ENCODE peak calls at places on chromosome 7, in nine cellular contexts. One of them, this sample, is unnamed.

GRCh38 chr7:4681218-4681851 is 760 bp upstream of the FOXK1 start:
- DNase-seq in IMR-90: no peak
- DNase-seq in heart right ventricle: no peak
- DNase-seq in AG04450: no peak
- DNase-seq in A549: no peak
- DNase-seq in AG10803: no peak
- DNase-seq in left ventricle myocardium inferior: no peak
- DNase-seq in GM20000: no peak
- DNase-seq in PC-3: no peak
- DNase-seq in this sample: no peak

GRCh38 chr7:3463696-3464095 is 162.6 kb downstream of the SDK1 start:
- DNase-seq in IMR-90: no peak
- DNase-seq in heart right ventricle: no peak
- DNase-seq in AG04450: no peak
- DNase-seq in A549: no peak
- DNase-seq in AG10803: no peak
- DNase-seq in left ventricle myocardium inferior: no peak
- DNase-seq in GM20000: no peak
- DNase-seq in PC-3: no peak
- DNase-seq in this sample: no peak

GRCh38 chr7:157284229-157285014 is 52.4 kb upstream of the DNAJB6 start:
- DNase-seq in IMR-90: no peak
- DNase-seq in heart right ventricle: no peak
- DNase-seq in AG04450: no peak
- DNase-seq in A549: no peak
- DNase-seq in AG10803: no peak
- DNase-seq in left ventricle myocardium inferior: no peak
- DNase-seq in GM20000: no peak
- DNase-seq in PC-3: no peak
- DNase-seq in this sample: no peak

GRCh38 chr7:147015999-147016398 is 899.4 kb downstream of the CNTNAP2 start:
- DNase-seq in IMR-90: no peak
- DNase-seq in heart right ventricle: no peak
- DNase-seq in AG04450: no peak
- DNase-seq in A549: no peak
- DNase-seq in AG10803: no peak
- DNase-seq in left ventricle myocardium inferior: no peak
- DNase-seq in GM20000: no peak
- DNase-seq in PC-3: no peak
- DNase-seq in this sample: no peak

GRCh38 chr7:40219917-40220316 is 85.1 kb downstream of the SUGCT start:
- DNase-seq in IMR-90: peak; percentile 71
- DNase-seq in heart right ventricle: no peak
- DNase-seq in AG04450: no peak
- DNase-seq in A549: no peak
- DNase-seq in AG10803: peak; percentile 76
- DNase-seq in left ventricle myocardium inferior: no peak
- DNase-seq in GM20000: no peak
- DNase-seq in PC-3: peak; percentile 36
- DNase-seq in this sample: peak; percentile 31

GRCh38 chr7:44275829-44276570 is 49.4 kb downstream of the CAMK2B start:
- DNase-seq in IMR-90: no peak
- DNase-seq in heart right ventricle: no peak
- DNase-seq in AG04450: no peak
- DNase-seq in A549: no peak
- DNase-seq in AG10803: no peak
- DNase-seq in left ventricle myocardium inferior: peak; percentile 7
- DNase-seq in GM20000: no peak
- DNase-seq in PC-3: no peak
- DNase-seq in this sample: no peak

GRCh38 chr7:47787249-47788069 is 160.8 kb downstream of the PKD1L1 start:
- DNase-seq in IMR-90: peak; percentile 54
- DNase-seq in heart right ventricle: no peak
- DNase-seq in AG04450: no peak
- DNase-seq in A549: no peak
- DNase-seq in AG10803: no peak
- DNase-seq in left ventricle myocardium inferior: no peak
- DNase-seq in GM20000: no peak
- DNase-seq in PC-3: no peak
- DNase-seq in this sample: no peak

GRCh38 chr7:80858141-80858903 is 60.5 kb downstream of the SEMA3C start:
- DNase-seq in IMR-90: peak; percentile 74
- DNase-seq in heart right ventricle: no peak
- DNase-seq in AG04450: peak; percentile 29
- DNase-seq in A549: no peak
- DNase-seq in AG10803: peak; percentile 27
- DNase-seq in left ventricle myocardium inferior: no peak
- DNase-seq in GM20000: peak; percentile 7
- DNase-seq in PC-3: peak; percentile 35
- DNase-seq in this sample: peak; percentile 36

GRCh38 chr7:327991-328702 is 38.2 kb downstream of the FOXL3 start:
- DNase-seq in IMR-90: no peak
- DNase-seq in heart right ventricle: no peak
- DNase-seq in AG04450: no peak
- DNase-seq in A549: no peak
- DNase-seq in AG10803: no peak
- DNase-seq in left ventricle myocardium inferior: no peak
- DNase-seq in GM20000: no peak
- DNase-seq in PC-3: no peak
- DNase-seq in this sample: no peak

GRCh38 chr7:37363536-37364172 is 85.0 kb downstream of the ELMO1 start:
- DNase-seq in IMR-90: no peak
- DNase-seq in heart right ventricle: no peak
- DNase-seq in AG04450: no peak
- DNase-seq in A549: no peak
- DNase-seq in AG10803: no peak
- DNase-seq in left ventricle myocardium inferior: no peak
- DNase-seq in GM20000: no peak
- DNase-seq in PC-3: no peak
- DNase-seq in this sample: no peak

DNA sequence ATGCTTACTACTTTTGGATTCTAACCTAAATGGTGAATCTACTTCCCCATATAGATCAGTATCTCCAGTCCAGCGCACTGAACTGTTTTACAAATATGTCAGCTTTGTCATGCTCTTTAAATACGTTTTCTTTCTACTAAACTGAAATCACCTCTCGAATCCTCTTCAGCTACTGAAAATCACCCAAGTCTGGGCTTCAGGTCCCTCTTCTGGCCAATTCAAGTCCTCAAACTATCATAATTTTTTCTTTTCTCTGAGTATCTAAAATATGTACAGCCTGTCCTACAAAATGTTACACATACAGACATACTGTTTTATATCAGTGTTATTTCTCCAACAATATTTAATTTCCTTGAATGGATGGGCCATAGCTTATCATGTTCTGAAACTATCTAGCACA is 84.2 kb downstream of the CACNA2D1 start:
- DNase-seq in IMR-90: no peak
- DNase-seq in heart right ventricle: no peak
- DNase-seq in AG04450: no peak
- DNase-seq in A549: no peak
- DNase-seq in AG10803: no peak
- DNase-seq in left ventricle myocardium inferior: no peak
- DNase-seq in GM20000: no peak
- DNase-seq in PC-3: no peak
- DNase-seq in this sample: no peak
- TF ChIP-seq CTCF in IMR-90: no peak
- TF ChIP-seq CTCF in heart right ventricle: peak; percentile 20
- TF ChIP-seq CTCF in AG04450: no peak
- TF ChIP-seq CTCF in A549: no peak
- TF ChIP-seq CTCF in AG10803: no peak
- TF ChIP-seq CTCF in left ventricle myocardium inferior: no peak
- TF ChIP-seq CTCF in GM20000: no peak
- TF ChIP-seq CTCF in PC-3: peak; percentile 13
- TF ChIP-seq CTCF in this sample: no peak

GRCh38 chr7:45582136-45582742 is 8.1 kb downstream of the ADCY1 start:
- DNase-seq in IMR-90: no peak
- DNase-seq in heart right ventricle: no peak
- DNase-seq in AG04450: no peak
- DNase-seq in A549: no peak
- DNase-seq in AG10803: no peak
- DNase-seq in left ventricle myocardium inferior: no peak
- DNase-seq in GM20000: no peak
- DNase-seq in PC-3: no peak
- DNase-seq in this sample: no peak

GRCh38 chr7:45579386-45579785 is 5.2 kb downstream of the ADCY1 start:
- DNase-seq in IMR-90: no peak
- DNase-seq in heart right ventricle: no peak
- DNase-seq in AG04450: no peak
- DNase-seq in A549: no peak
- DNase-seq in AG10803: no peak
- DNase-seq in left ventricle myocardium inferior: no peak
- DNase-seq in GM20000: no peak
- DNase-seq in PC-3: no peak
- DNase-seq in this sample: no peak

GRCh38 chr7:45581271-45581780 is 7.2 kb downstream of the ADCY1 start:
- DNase-seq in IMR-90: no peak
- DNase-seq in heart right ventricle: no peak
- DNase-seq in AG04450: no peak
- DNase-seq in A549: no peak
- DNase-seq in AG10803: no peak
- DNase-seq in left ventricle myocardium inferior: no peak
- DNase-seq in GM20000: no peak
- DNase-seq in PC-3: no peak
- DNase-seq in this sample: no peak

GRCh38 chr7:45578467-45578866 is 4.3 kb downstream of the ADCY1 start:
- DNase-seq in IMR-90: no peak
- DNase-seq in heart right ventricle: no peak
- DNase-seq in AG04450: no peak
- DNase-seq in A549: no peak
- DNase-seq in AG10803: no peak
- DNase-seq in left ventricle myocardium inferior: no peak
- DNase-seq in GM20000: no peak
- DNase-seq in PC-3: no peak
- DNase-seq in this sample: no peak

GRCh38 chr7:45580053-45580872 is 6.1 kb downstream of the ADCY1 start:
- DNase-seq in IMR-90: no peak
- DNase-seq in heart right ventricle: no peak
- DNase-seq in AG04450: no peak
- DNase-seq in A549: no peak
- DNase-seq in AG10803: no peak
- DNase-seq in left ventricle myocardium inferior: peak; percentile 32
- DNase-seq in GM20000: no peak
- DNase-seq in PC-3: no peak
- DNase-seq in this sample: no peak
- TF ChIP-seq CTCF in IMR-90: peak; percentile 15
- TF ChIP-seq CTCF in heart right ventricle: peak; percentile 19
- TF ChIP-seq CTCF in AG04450: peak; percentile 32
- TF ChIP-seq CTCF in A549: no peak
- TF ChIP-seq CTCF in AG10803: peak; percentile 44
- TF ChIP-seq CTCF in left ventricle myocardium inferior: peak; percentile 38
- TF ChIP-seq CTCF in GM20000: no peak
- TF ChIP-seq CTCF in PC-3: peak; percentile 52
- TF ChIP-seq CTCF in this sample: peak; percentile 26

DNA sequence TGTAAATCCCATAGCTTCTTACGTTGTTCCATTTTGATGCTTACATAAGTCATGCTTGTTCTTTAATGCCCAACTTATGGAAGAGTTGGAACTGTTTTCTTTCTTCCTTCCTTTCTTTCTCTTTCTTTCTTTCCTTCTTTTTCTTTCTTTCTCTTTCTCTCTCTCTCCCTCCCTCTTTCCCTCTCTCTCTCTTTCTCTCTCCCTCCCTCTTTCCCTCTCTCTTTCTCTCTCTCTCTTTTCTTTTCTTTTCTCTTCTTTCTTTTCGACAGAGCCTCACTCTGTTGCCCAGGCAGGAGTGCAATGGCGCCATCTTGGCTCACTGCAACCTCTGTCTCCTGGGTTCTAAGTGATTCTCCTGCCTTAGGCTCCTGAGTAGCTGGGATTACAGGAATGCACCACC is 18.9 kb downstream of the FAM131B start:
- DNase-seq in IMR-90: no peak
- DNase-seq in heart right ventricle: no peak
- DNase-seq in AG04450: no peak
- DNase-seq in A549: no peak
- DNase-seq in AG10803: no peak
- DNase-seq in left ventricle myocardium inferior: no peak
- DNase-seq in GM20000: no peak
- DNase-seq in PC-3: no peak
- DNase-seq in this sample: no peak
- TF ChIP-seq CTCF in IMR-90: no peak
- TF ChIP-seq CTCF in heart right ventricle: no peak
- TF ChIP-seq CTCF in AG04450: no peak
- TF ChIP-seq CTCF in A549: no peak
- TF ChIP-seq CTCF in AG10803: no peak
- TF ChIP-seq CTCF in left ventricle myocardium inferior: no peak
- TF ChIP-seq CTCF in GM20000: no peak
- TF ChIP-seq CTCF in PC-3: no peak
- TF ChIP-seq CTCF in this sample: no peak

GRCh38 chr7:108292541-108292940 is 162.4 kb upstream of the LAMB4 start:
- DNase-seq in IMR-90: no peak
- DNase-seq in heart right ventricle: no peak
- DNase-seq in AG04450: no peak
- DNase-seq in A549: no peak
- DNase-seq in AG10803: no peak
- DNase-seq in left ventricle myocardium inferior: no peak
- DNase-seq in GM20000: no peak
- DNase-seq in PC-3: no peak
- DNase-seq in this sample: no peak
- TF ChIP-seq CTCF in IMR-90: no peak
- TF ChIP-seq CTCF in heart right ventricle: no peak
- TF ChIP-seq CTCF in AG04450: no peak
- TF ChIP-seq CTCF in A549: no peak
- TF ChIP-seq CTCF in AG10803: no peak
- TF ChIP-seq CTCF in left ventricle myocardium inferior: no peak
- TF ChIP-seq CTCF in GM20000: no peak
- TF ChIP-seq CTCF in PC-3: no peak
- TF ChIP-seq CTCF in this sample: no peak

DNA sequence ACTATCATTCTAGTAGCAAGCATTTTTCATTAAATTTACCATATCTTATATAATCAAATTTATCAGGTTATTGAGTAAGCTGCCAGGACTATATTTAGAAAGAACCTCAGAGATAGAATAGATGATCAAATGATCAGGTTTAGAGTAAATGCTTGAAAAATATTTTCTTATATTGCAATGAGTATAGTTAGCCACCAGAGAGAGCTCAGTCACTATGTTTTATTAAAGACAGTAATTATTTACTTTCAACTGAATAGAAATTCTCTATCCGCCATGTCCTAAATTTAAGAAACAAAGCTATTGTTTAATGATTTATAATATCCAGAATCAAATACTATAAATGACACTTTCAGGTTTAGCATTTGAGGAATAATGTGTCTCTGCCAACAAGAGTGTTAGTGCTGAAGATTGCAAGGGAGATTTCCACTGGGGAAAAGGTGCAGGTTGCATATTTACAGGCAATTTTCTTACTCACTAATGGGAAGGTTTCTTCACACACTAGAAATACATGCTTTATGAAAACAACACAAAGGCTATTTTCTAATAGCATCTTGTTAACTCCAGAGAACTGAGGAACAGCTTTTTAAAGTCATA is 184.7 kb downstream of the DGKB start:
- DNase-seq in IMR-90: peak; percentile 13
- DNase-seq in heart right ventricle: no peak
- DNase-seq in AG04450: no peak
- DNase-seq in A549: no peak
- DNase-seq in AG10803: peak; percentile 33
- DNase-seq in left ventricle myocardium inferior: no peak
- DNase-seq in GM20000: no peak
- DNase-seq in PC-3: peak; percentile 57
- DNase-seq in this sample: peak; percentile 17
- TF ChIP-seq CTCF in IMR-90: peak; percentile 58
- TF ChIP-seq CTCF in heart right ventricle: peak; percentile 69
- TF ChIP-seq CTCF in AG04450: peak; percentile 63
- TF ChIP-seq CTCF in A549: peak; percentile 39
- TF ChIP-seq CTCF in AG10803: peak; percentile 71
- TF ChIP-seq CTCF in left ventricle myocardium inferior: peak; percentile 73
- TF ChIP-seq CTCF in GM20000: peak; percentile 1
- TF ChIP-seq CTCF in PC-3: peak; percentile 81
- TF ChIP-seq CTCF in this sample: peak; percentile 59